ENCODE peak calls at places on chromosomes 12 and 14, in eight cellular contexts. G is stomach, Z is suprapubic skin, F is lung, N is left ventricle myocardium inferior, U is HCT116, A is astrocyte, M is WERI-Rb-1. S is an unnamed sample. For H3K27me3, the result is how much of the 10 kb centered on the place peaks cover.

GRCh38 chr12:128339121-128339520 is 72.2 kb downstream of the TMEM132C start:
- DNase-seq in G (no peak), Z (no peak), F (no peak), N (no peak), U (no peak), A (no peak), M (peak), S (no peak)

GRCh38 chr14:69535230-69535848 is 39.3 kb downstream of the CCDC177 start:
- DNase-seq in G (peak), Z (no peak), F (peak), N (no peak), U (peak), A (peak), M (peak), S (peak)

GRCh38 chr12:30687265-30687986 is 8.2 kb downstream of the IPO8 start:
- DNase-seq in G (no peak), Z (no peak), F (no peak), N (no peak), U (no peak), A (peak), M (no peak), S (no peak)

GRCh38 chr14:92902726-92903125 is 20.2 kb upstream of the CHGA start:
- DNase-seq in G (no peak), Z (no peak), F (no peak), N (no peak), U (no peak), A (no peak), M (no peak), S (no peak)

GRCh38 chr14:76644875-76645518 is 116.3 kb upstream of the VASH1 start:
- DNase-seq in G (no peak), Z (no peak), F (no peak), N (peak), U (peak), A (no peak), M (peak), S (peak)

GRCh38 chr12:39464976-39465375 is 22.1 kb upstream of the KIF21A start:
- DNase-seq in G (no peak), Z (no peak), F (no peak), N (no peak), U (no peak), A (no peak), M (no peak), S (no peak)

GRCh38 chr14:77376380-77376770 is 519 bp downstream of the TMED8 start:
- DNase-seq in G (peak), Z (peak), F (peak), N (peak), U (no peak), A (no peak), M (peak), S (peak)

GRCh38 chr14:101578489-101578888 is 17.2 kb downstream of the DIO3 start:
- DNase-seq in G (no peak), Z (no peak), F (no peak), N (no peak), U (no peak), A (no peak), M (no peak), S (no peak)

GRCh38 chr14:51738754-51739153 is 87.0 kb downstream of the FRMD6 start:
- DNase-seq in G (no peak), Z (no peak), F (no peak), N (no peak), U (peak), A (no peak), M (peak), S (no peak)

GRCh38 chr14:91021115-91021514 is 39.3 kb downstream of the RPS6KA5 start:
- DNase-seq in G (no peak), Z (no peak), F (no peak), N (no peak), U (no peak), A (no peak), M (no peak), S (no peak)

GRCh38 chr12:48995061-48995879 is 3.9 kb downstream of the DDN start:
- DNase-seq in G (peak), Z (peak), F (peak), N (peak), U (peak), A (peak), M (peak), S (peak)

GRCh38 chr12:48994224-48995060 is 4.7 kb downstream of the DDN start:
- DNase-seq in G (no peak), Z (no peak), F (no peak), N (no peak), U (no peak), A (no peak), M (no peak), S (no peak)

GRCh38 chr12:48988030-48988649 is 10.0 kb downstream of the WNT1 start:
- DNase-seq in G (peak), Z (no peak), F (no peak), N (no peak), U (no peak), A (no peak), M (peak), S (no peak)

GRCh38 chr12:48993787-48994186 is 5.4 kb downstream of the DDN start:
- DNase-seq in G (no peak), Z (no peak), F (no peak), N (no peak), U (no peak), A (no peak), M (no peak), S (no peak)

GRCh38 chr12:48991247-48992050 is 7.7 kb downstream of the DDN start:
- DNase-seq in G (no peak), Z (no peak), F (no peak), N (no peak), U (no peak), A (no peak), M (no peak), S (no peak)
- H3K27me3 ChIP-seq in G (half or more), Z (half or more), F (under half), N (half or more), U (under half), A (under half), M (under half), S (under half)

GRCh38 chr12:20018406-20018805 is 349.9 kb upstream of the PDE3A start:
- DNase-seq in G (no peak), Z (no peak), F (no peak), N (no peak), U (no peak), A (no peak), M (no peak), S (no peak)

GRCh38 chr12:20028033-20028432 is 340.3 kb upstream of the PDE3A start:
- DNase-seq in G (no peak), Z (no peak), F (no peak), N (no peak), U (no peak), A (no peak), M (no peak), S (no peak)

GRCh38 chr12:20024194-20024593 is 344.1 kb upstream of the PDE3A start:
- DNase-seq in G (no peak), Z (no peak), F (no peak), N (no peak), U (no peak), A (no peak), M (no peak), S (no peak)
- H3K27me3 ChIP-seq in G (under half), Z (under half), F (under half), N (under half), U (under half), A (under half), M (under half), S (under half)

GRCh38 chr12:113477842-113478215 is 6.2 kb upstream of the LHX5 start:
- DNase-seq in G (no peak), Z (no peak), F (no peak), N (no peak), U (no peak), A (no peak), M (no peak), S (no peak)

GRCh38 chr12:113477171-113477841 is 5.6 kb upstream of the LHX5 start:
- DNase-seq in G (no peak), Z (no peak), F (no peak), N (no peak), U (no peak), A (no peak), M (no peak), S (no peak)

GRCh38 chr12:113474635-113475436 is 3.2 kb upstream of the LHX5 start:
- DNase-seq in G (no peak), Z (no peak), F (no peak), N (no peak), U (no peak), A (no peak), M (no peak), S (no peak)

GRCh38 chr12:113475451-113476085 is 3.9 kb upstream of the LHX5 start:
- DNase-seq in G (no peak), Z (no peak), F (no peak), N (no peak), U (no peak), A (no peak), M (no peak), S (no peak)

GRCh38 chr12:113476093-113476986 is 4.7 kb upstream of the LHX5 start:
- DNase-seq in G (no peak), Z (no peak), F (no peak), N (no peak), U (no peak), A (no peak), M (no peak), S (no peak)
- H3K27me3 ChIP-seq in G (half or more), Z (half or more), F (under half), N (half or more), U (under half), A (half or more), M (half or more), S (half or more)

GRCh38 chr12:132404435-132404855 is 75.1 kb upstream of the GALNT9 start:
- DNase-seq in G (no peak), Z (no peak), F (no peak), N (peak), U (no peak), A (no peak), M (no peak), S (no peak)
- H3K27me3 ChIP-seq in G (half or more), Z (half or more), F (under half), N (half or more), U (under half), A (under half), M (under half), S (under half)

DNA sequence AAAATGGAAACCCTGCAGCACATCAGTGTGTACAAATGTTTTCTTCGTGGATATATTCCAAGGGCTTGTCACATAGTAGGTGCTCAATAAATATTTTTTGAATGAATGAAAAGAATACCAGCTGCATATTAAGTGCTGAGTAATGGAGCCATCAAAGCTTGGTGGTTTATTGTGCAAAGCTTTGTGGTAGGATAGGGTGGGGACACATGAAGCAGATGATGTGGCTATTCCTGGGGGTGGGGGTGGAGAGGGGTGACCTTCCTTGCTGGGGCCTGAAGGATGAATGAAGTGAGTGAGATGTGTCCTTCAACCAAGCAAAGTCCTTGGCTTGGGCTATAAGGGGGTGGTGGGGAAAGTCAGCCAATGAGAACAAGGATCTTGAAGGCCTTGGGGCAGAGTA is 4.3 kb upstream of the KRT81 start:
- DNase-seq in G (no peak), Z (no peak), F (no peak), N (no peak), U (no peak), A (no peak), M (no peak), S (no peak)
- H3K27me3 ChIP-seq in G (under half), Z (under half), F (under half), N (half or more), U (under half), A (under half), M (half or more), S (under half)

GRCh38 chr12:109724321-109724892 is 10.8 kb downstream of the FAM222A start:
- DNase-seq in G (no peak), Z (no peak), F (no peak), N (no peak), U (no peak), A (no peak), M (no peak), S (no peak)

GRCh38 chr12:109721276-109721675 is 7.7 kb downstream of the FAM222A start:
- DNase-seq in G (peak), Z (no peak), F (no peak), N (peak), U (no peak), A (no peak), M (no peak), S (no peak)

GRCh38 chr12:109722022-109722752 is 8.6 kb downstream of the FAM222A start:
- DNase-seq in G (no peak), Z (no peak), F (no peak), N (no peak), U (no peak), A (no peak), M (no peak), S (no peak)

GRCh38 chr12:109723311-109723791 is 9.7 kb downstream of the FAM222A start:
- DNase-seq in G (peak), Z (no peak), F (no peak), N (peak), U (no peak), A (no peak), M (no peak), S (peak)

GRCh38 chr12:109722753-109723109 is 9.1 kb downstream of the FAM222A start:
- DNase-seq in G (no peak), Z (no peak), F (no peak), N (no peak), U (no peak), A (no peak), M (no peak), S (no peak)
- H3K27me3 ChIP-seq in G (under half), Z (under half), F (under half), N (under half), U (under half), A (under half), M (under half), S (under half)